ENCODE peak calls at places on chromosomes 5 and 9, in seven cellular contexts. One of them, this sample, is unnamed.

GRCh38 chr9:90795084-90795483 is 6.5 kb upstream of the SYK start:
- DNase-seq in left cardiac atrium: no peak
- DNase-seq in SW 1271: no peak
- DNase-seq in NCI-H1417: no peak
- DNase-seq in HS-27A: no peak
- DNase-seq in HuH-7: no peak
- DNase-seq in renal cortical epithelial cell: peak
- DNase-seq in this sample: no peak

GRCh38 chr5:169804861-169805260 is 167.8 kb downstream of the DOCK2 start:
- DNase-seq in HuH-7: no peak
- DNase-seq in SW 1271: no peak
- DNase-seq in left cardiac atrium: no peak
- DNase-seq in renal cortical epithelial cell: no peak
- DNase-seq in HS-27A: no peak
- DNase-seq in NCI-H1417: no peak
- DNase-seq in this sample: peak

GRCh38 chr5:150122536-150123481 is 32.8 kb downstream of the PDGFRB start:
- DNase-seq in left cardiac atrium: no peak
- DNase-seq in renal cortical epithelial cell: no peak
- DNase-seq in HS-27A: no peak
- DNase-seq in HuH-7: no peak
- DNase-seq in NCI-H1417: no peak
- DNase-seq in SW 1271: no peak
- DNase-seq in this sample: no peak

GRCh38 chr5:32116574-32117313 is 57.4 kb downstream of the GOLPH3 start:
- DNase-seq in NCI-H1417: no peak
- DNase-seq in left cardiac atrium: no peak
- DNase-seq in renal cortical epithelial cell: no peak
- DNase-seq in SW 1271: no peak
- DNase-seq in HuH-7: no peak
- DNase-seq in HS-27A: no peak
- DNase-seq in this sample: peak

GRCh38 chr5:174759091-174759490 is 34.7 kb downstream of the MSX2 start:
- DNase-seq in SW 1271: no peak
- DNase-seq in renal cortical epithelial cell: no peak
- DNase-seq in NCI-H1417: no peak
- DNase-seq in left cardiac atrium: no peak
- DNase-seq in HS-27A: no peak
- DNase-seq in HuH-7: no peak
- DNase-seq in this sample: no peak

GRCh38 chr5:15031180-15031579 is 159.6 kb upstream of the ANKH start:
- DNase-seq in SW 1271: no peak
- DNase-seq in HS-27A: no peak
- DNase-seq in left cardiac atrium: no peak
- DNase-seq in NCI-H1417: peak
- DNase-seq in HuH-7: no peak
- DNase-seq in renal cortical epithelial cell: no peak
- DNase-seq in this sample: no peak

GRCh38 chr9:131627846-131628820 is 82.8 kb downstream of the PRRT1B start:
- DNase-seq in left cardiac atrium: peak
- DNase-seq in NCI-H1417: peak
- DNase-seq in HS-27A: no peak
- DNase-seq in SW 1271: no peak
- DNase-seq in HuH-7: no peak
- DNase-seq in renal cortical epithelial cell: no peak
- DNase-seq in this sample: no peak

GRCh38 chr5:61311836-61312808 is 19.9 kb upstream of the ZSWIM6 start:
- DNase-seq in NCI-H1417: no peak
- DNase-seq in left cardiac atrium: no peak
- DNase-seq in SW 1271: peak
- DNase-seq in HuH-7: no peak
- DNase-seq in HS-27A: peak
- DNase-seq in renal cortical epithelial cell: peak
- DNase-seq in this sample: peak

GRCh38 chr5:24642022-24642421 is 2.8 kb downstream of the CDH10 start:
- DNase-seq in SW 1271: peak
- DNase-seq in renal cortical epithelial cell: peak
- DNase-seq in left cardiac atrium: no peak
- DNase-seq in HS-27A: no peak
- DNase-seq in HuH-7: peak
- DNase-seq in NCI-H1417: peak
- DNase-seq in this sample: peak

GRCh38 chr9:18379073-18379811 is 94.7 kb upstream of the ADAMTSL1 start:
- DNase-seq in left cardiac atrium: no peak
- DNase-seq in HuH-7: no peak
- DNase-seq in NCI-H1417: no peak
- DNase-seq in HS-27A: peak
- DNase-seq in SW 1271: no peak
- DNase-seq in renal cortical epithelial cell: peak
- DNase-seq in this sample: peak

GRCh38 chr5:9297171-9297570 is 248.7 kb downstream of the SEMA5A start:
- DNase-seq in renal cortical epithelial cell: no peak
- DNase-seq in left cardiac atrium: no peak
- DNase-seq in NCI-H1417: no peak
- DNase-seq in HS-27A: no peak
- DNase-seq in HuH-7: no peak
- DNase-seq in SW 1271: no peak
- DNase-seq in this sample: no peak

GRCh38 chr5:75331-76320 is 16.3 kb upstream of the PLEKHG4B start:
- DNase-seq in HuH-7: no peak
- DNase-seq in HS-27A: no peak
- DNase-seq in SW 1271: no peak
- DNase-seq in left cardiac atrium: no peak
- DNase-seq in NCI-H1417: no peak
- DNase-seq in renal cortical epithelial cell: no peak
- DNase-seq in this sample: no peak

GRCh38 chr9:16721972-16722371 is 148.5 kb downstream of the BNC2 start:
- DNase-seq in renal cortical epithelial cell: peak
- DNase-seq in left cardiac atrium: peak
- DNase-seq in NCI-H1417: no peak
- DNase-seq in HuH-7: no peak
- DNase-seq in HS-27A: no peak
- DNase-seq in SW 1271: no peak
- DNase-seq in this sample: peak

GRCh38 chr9:14127656-14128055 is 186.3 kb downstream of the NFIB start:
- DNase-seq in left cardiac atrium: no peak
- DNase-seq in renal cortical epithelial cell: no peak
- DNase-seq in HuH-7: no peak
- DNase-seq in NCI-H1417: no peak
- DNase-seq in HS-27A: no peak
- DNase-seq in SW 1271: no peak
- DNase-seq in this sample: no peak

GRCh38 chr5:15510092-15510491 is 10.1 kb downstream of the FBXL7 start:
- DNase-seq in HuH-7: no peak
- DNase-seq in NCI-H1417: no peak
- DNase-seq in HS-27A: peak
- DNase-seq in SW 1271: no peak
- DNase-seq in renal cortical epithelial cell: no peak
- DNase-seq in left cardiac atrium: no peak
- DNase-seq in this sample: peak

GRCh38 chr5:153831976-153832375 is 206.7 kb downstream of the FAM114A2 start:
- DNase-seq in NCI-H1417: peak
- DNase-seq in HuH-7: peak
- DNase-seq in left cardiac atrium: no peak
- DNase-seq in HS-27A: no peak
- DNase-seq in SW 1271: peak
- DNase-seq in renal cortical epithelial cell: no peak
- DNase-seq in this sample: peak

GRCh38 chr9:129336601-129337286 is 158.7 kb upstream of the IER5L start:
- DNase-seq in NCI-H1417: no peak
- DNase-seq in HS-27A: no peak
- DNase-seq in HuH-7: no peak
- DNase-seq in renal cortical epithelial cell: peak
- DNase-seq in SW 1271: no peak
- DNase-seq in left cardiac atrium: no peak
- DNase-seq in this sample: peak

GRCh38 chr5:35229076-35230042 is 928 bp downstream of the PRLR start:
- DNase-seq in NCI-H1417: peak
- DNase-seq in left cardiac atrium: no peak
- DNase-seq in HuH-7: peak
- DNase-seq in HS-27A: no peak
- DNase-seq in renal cortical epithelial cell: peak
- DNase-seq in SW 1271: no peak
- DNase-seq in this sample: no peak

GRCh38 chr9:120914953-120915352 is 11.6 kb downstream of the TRAF1 start:
- DNase-seq in SW 1271: no peak
- DNase-seq in left cardiac atrium: no peak
- DNase-seq in NCI-H1417: peak
- DNase-seq in renal cortical epithelial cell: no peak
- DNase-seq in HS-27A: no peak
- DNase-seq in HuH-7: no peak
- DNase-seq in this sample: peak

GRCh38 chr5:60961685-60962084 is 16.7 kb downstream of the NDUFAF2 start:
- DNase-seq in HuH-7: no peak
- DNase-seq in SW 1271: no peak
- DNase-seq in NCI-H1417: no peak
- DNase-seq in HS-27A: no peak
- DNase-seq in renal cortical epithelial cell: peak
- DNase-seq in left cardiac atrium: no peak
- DNase-seq in this sample: peak

GRCh38 chr5:151661096-151661495 is 25.6 kb downstream of the SPARC start:
- DNase-seq in NCI-H1417: no peak
- DNase-seq in HuH-7: no peak
- DNase-seq in SW 1271: no peak
- DNase-seq in HS-27A: no peak
- DNase-seq in left cardiac atrium: no peak
- DNase-seq in renal cortical epithelial cell: no peak
- DNase-seq in this sample: peak

GRCh38 chr9:113616116-113616515 is 152.6 kb downstream of the RGS3 start:
- DNase-seq in SW 1271: no peak
- DNase-seq in left cardiac atrium: no peak
- DNase-seq in renal cortical epithelial cell: no peak
- DNase-seq in HuH-7: no peak
- DNase-seq in NCI-H1417: no peak
- DNase-seq in HS-27A: no peak
- DNase-seq in this sample: no peak

GRCh38 chr5:128409401-128409800 is 128.6 kb downstream of the FBN2 start:
- DNase-seq in NCI-H1417: no peak
- DNase-seq in HuH-7: no peak
- DNase-seq in left cardiac atrium: no peak
- DNase-seq in SW 1271: no peak
- DNase-seq in HS-27A: no peak
- DNase-seq in renal cortical epithelial cell: peak
- DNase-seq in this sample: peak